ENCODE peak calls at places on chromosome 2, in eight cellular contexts. One of them, this sample, is unnamed.

GRCh38 chr2:179936654-179937053 is 70.4 kb downstream of the CWC22 start:
- DNase-seq in heart right ventricle: no peak
- DNase-seq in omental fat pad: no peak
- DNase-seq in H54: no peak
- DNase-seq in B cell: no peak
- DNase-seq in PC-3: peak; percentile 67
- DNase-seq in NCI-H446 treated with DMSO at 0.1 percent for 48 hours: no peak
- DNase-seq in dorsolateral prefrontal cortex: no peak
- DNase-seq in this sample: no peak

GRCh38 chr2:21037671-21038108 is 6.2 kb downstream of the APOB start:
- DNase-seq in omental fat pad: no peak
- DNase-seq in heart right ventricle: no peak
- DNase-seq in PC-3: no peak
- DNase-seq in NCI-H446 treated with DMSO at 0.1 percent for 48 hours: no peak
- DNase-seq in B cell: no peak
- DNase-seq in dorsolateral prefrontal cortex: no peak
- DNase-seq in H54: no peak
- DNase-seq in this sample: no peak

GRCh38 chr2:16161085-16161565 is 220.8 kb downstream of the MYCN start:
- DNase-seq in B cell: no peak
- DNase-seq in dorsolateral prefrontal cortex: no peak
- DNase-seq in heart right ventricle: no peak
- DNase-seq in H54: no peak
- DNase-seq in omental fat pad: no peak
- DNase-seq in PC-3: no peak
- DNase-seq in NCI-H446 treated with DMSO at 0.1 percent for 48 hours: no peak
- DNase-seq in this sample: no peak

GRCh38 chr2:63842149-63843061 is 709 bp downstream of the UGP2 start:
- DNase-seq in PC-3: peak; percentile 64
- DNase-seq in omental fat pad: no peak
- DNase-seq in heart right ventricle: peak; percentile 13
- DNase-seq in H54: no peak
- DNase-seq in dorsolateral prefrontal cortex: peak; percentile 10
- DNase-seq in B cell: no peak
- DNase-seq in NCI-H446 treated with DMSO at 0.1 percent for 48 hours: no peak
- DNase-seq in this sample: no peak

GRCh38 chr2:44979581-44979980 is 29.7 kb downstream of the SIX2 start:
- DNase-seq in omental fat pad: no peak
- DNase-seq in H54: no peak
- DNase-seq in NCI-H446 treated with DMSO at 0.1 percent for 48 hours: no peak
- DNase-seq in PC-3: no peak
- DNase-seq in B cell: no peak
- DNase-seq in dorsolateral prefrontal cortex: no peak
- DNase-seq in heart right ventricle: no peak
- DNase-seq in this sample: no peak

GRCh38 chr2:161141033-161141432 is 19.2 kb upstream of the TANK start:
- DNase-seq in dorsolateral prefrontal cortex: no peak
- DNase-seq in omental fat pad: no peak
- DNase-seq in B cell: no peak
- DNase-seq in heart right ventricle: no peak
- DNase-seq in H54: no peak
- DNase-seq in NCI-H446 treated with DMSO at 0.1 percent for 48 hours: no peak
- DNase-seq in PC-3: no peak
- DNase-seq in this sample: no peak

GRCh38 chr2:62462211-62462610 is 43.8 kb downstream of the TMEM17 start:
- DNase-seq in NCI-H446 treated with DMSO at 0.1 percent for 48 hours: no peak
- DNase-seq in B cell: no peak
- DNase-seq in dorsolateral prefrontal cortex: no peak
- DNase-seq in PC-3: no peak
- DNase-seq in omental fat pad: no peak
- DNase-seq in heart right ventricle: no peak
- DNase-seq in H54: no peak
- DNase-seq in this sample: no peak

GRCh38 chr2:217890445-217890844 is 112.3 kb downstream of the TNS1 start:
- DNase-seq in heart right ventricle: no peak
- DNase-seq in dorsolateral prefrontal cortex: no peak
- DNase-seq in PC-3: no peak
- DNase-seq in H54: peak; percentile 69
- DNase-seq in NCI-H446 treated with DMSO at 0.1 percent for 48 hours: no peak
- DNase-seq in omental fat pad: no peak
- DNase-seq in B cell: no peak
- DNase-seq in this sample: no peak

GRCh38 chr2:56047136-56047535 is 123.6 kb upstream of the EFEMP1 start:
- DNase-seq in heart right ventricle: no peak
- DNase-seq in omental fat pad: no peak
- DNase-seq in PC-3: no peak
- DNase-seq in NCI-H446 treated with DMSO at 0.1 percent for 48 hours: no peak
- DNase-seq in B cell: no peak
- DNase-seq in H54: no peak
- DNase-seq in dorsolateral prefrontal cortex: no peak
- DNase-seq in this sample: no peak

GRCh38 chr2:223469270-223470057 is 132.7 kb downstream of the SCG2 start:
- DNase-seq in B cell: no peak
- DNase-seq in heart right ventricle: peak; percentile 39
- DNase-seq in dorsolateral prefrontal cortex: no peak
- DNase-seq in omental fat pad: no peak
- DNase-seq in PC-3: no peak
- DNase-seq in H54: peak; percentile 42
- DNase-seq in NCI-H446 treated with DMSO at 0.1 percent for 48 hours: no peak
- DNase-seq in this sample: no peak

GRCh38 chr2:226048625-226049024 is 649.1 kb downstream of the NYAP2 start:
- DNase-seq in heart right ventricle: no peak
- DNase-seq in PC-3: peak; percentile 59
- DNase-seq in NCI-H446 treated with DMSO at 0.1 percent for 48 hours: no peak
- DNase-seq in B cell: no peak
- DNase-seq in omental fat pad: no peak
- DNase-seq in dorsolateral prefrontal cortex: no peak
- DNase-seq in H54: peak; percentile 17
- DNase-seq in this sample: no peak

GRCh38 chr2:163474319-163474744 is 261.5 kb downstream of the FIGN start:
- DNase-seq in PC-3: no peak
- DNase-seq in NCI-H446 treated with DMSO at 0.1 percent for 48 hours: no peak
- DNase-seq in H54: no peak
- DNase-seq in heart right ventricle: no peak
- DNase-seq in dorsolateral prefrontal cortex: no peak
- DNase-seq in omental fat pad: no peak
- DNase-seq in B cell: no peak
- DNase-seq in this sample: no peak

GRCh38 chr2:5507374-5507773 is 184.8 kb upstream of the SOX11 start:
- DNase-seq in heart right ventricle: no peak
- DNase-seq in B cell: no peak
- DNase-seq in dorsolateral prefrontal cortex: no peak
- DNase-seq in NCI-H446 treated with DMSO at 0.1 percent for 48 hours: no peak
- DNase-seq in omental fat pad: no peak
- DNase-seq in H54: no peak
- DNase-seq in PC-3: no peak
- DNase-seq in this sample: no peak

GRCh38 chr2:214004463-214004862 is 406.4 kb upstream of the VWC2L start:
- DNase-seq in dorsolateral prefrontal cortex: no peak
- DNase-seq in PC-3: no peak
- DNase-seq in NCI-H446 treated with DMSO at 0.1 percent for 48 hours: no peak
- DNase-seq in omental fat pad: no peak
- DNase-seq in heart right ventricle: no peak
- DNase-seq in H54: no peak
- DNase-seq in B cell: no peak
- DNase-seq in this sample: no peak